ENCODE peak calls at places on chromosomes 4 and X, in eight cellular contexts. M is cardiac muscle cell, A is T-helper 1 cell, P is keratinocyte, B is uterus, W is amniotic stem cell, X is HS-5, Y is foreskin keratinocyte. D is an unnamed sample.

GRCh38 chr4:73985528-73985852 is 2.5 kb downstream of the PPBP start:
- DNase-seq in X (no peak), Y (no peak), B (no peak), P (no peak), M (no peak), A (no peak), W (no peak), D (no peak)

GRCh38 chr4:6991771-6992557 is 51.2 kb upstream of the TADA2B start:
- DNase-seq in Y (peak; percentile 91), X (peak; percentile 51), P (peak; percentile 61), M (peak; percentile 95), W (peak; percentile 89), B (peak; percentile 29), A (no peak), D (peak; percentile 96)

GRCh38 chr4:182465979-182466378 is 222.8 kb downstream of the TENM3 start:
- DNase-seq in W (no peak), A (no peak), P (no peak), Y (no peak), M (no peak), X (no peak), B (no peak), D (no peak)

GRCh38 chr4:22385615-22386014 is 130.3 kb downstream of the ADGRA3 start:
- DNase-seq in P (peak; percentile 45), W (peak; percentile 3), X (peak; percentile 82), B (no peak), Y (peak; percentile 78), M (peak; percentile 14), A (no peak), D (peak; percentile 77)

GRCh38 chr4:56817840-56818491 is 3.5 kb downstream of the SPINK2 start:
- DNase-seq in P (no peak), B (no peak), A (no peak), M (no peak), X (no peak), W (no peak), Y (no peak), D (peak; percentile 25)

GRCh38 chr4:57876934-57877554 is 766.9 kb upstream of the IGFBP7 start:
- DNase-seq in W (no peak), M (no peak), B (no peak), P (no peak), Y (no peak), X (no peak), A (no peak), D (no peak)

GRCh38 chrX:105273326-105273725 is 52.8 kb upstream of the TEX13A start:
- DNase-seq in A (no peak), Y (no peak), P (no peak), W (no peak), M (no peak), B (no peak), X (no peak), D (no peak)

GRCh38 chr4:118033148-118034060 is 882 bp upstream of the NDST3 start:
- DNase-seq in Y (no peak), P (no peak), W (no peak), M (peak; percentile 50), B (no peak), X (peak; percentile 29), A (no peak), D (peak; percentile 38)

GRCh38 chrX:45070116-45071007 is 130.3 kb downstream of the DIPK2B start:
- DNase-seq in X (peak; percentile 5), Y (no peak), B (no peak), M (peak; percentile 69), W (peak; percentile 20), P (no peak), A (no peak), D (peak; percentile 29)

GRCh38 chr4:80077639-80078038 is 4.6 kb upstream of the ANTXR2 start:
- DNase-seq in W (no peak), B (no peak), Y (peak; percentile 65), A (no peak), X (no peak), P (no peak), M (peak; percentile 25), D (peak; percentile 52)

GRCh38 chrX:29841750-29842149 is 373.6 kb upstream of the MAGEB2 start:
- DNase-seq in Y (no peak), X (no peak), W (no peak), P (no peak), M (peak; percentile 15), A (no peak), B (no peak), D (no peak)

GRCh38 chrX:106401965-106402559 is 209.7 kb upstream of the RADX start:
- DNase-seq in X (no peak), B (no peak), M (no peak), W (no peak), Y (no peak), P (no peak), A (no peak), D (no peak)

GRCh38 chr4:72971572-72971971 is 97.9 kb downstream of the COX18 start:
- DNase-seq in A (no peak), M (peak; percentile 84), B (no peak), P (peak; percentile 9), Y (peak; percentile 63), W (peak; percentile 41), X (peak; percentile 73), D (peak; percentile 93)

GRCh38 chr4:7168106-7168505 is 24.2 kb upstream of the SORCS2 start:
- DNase-seq in P (no peak), M (no peak), B (no peak), Y (no peak), A (no peak), W (no peak), X (no peak), D (no peak)

GRCh38 chrX:134004038-134004437 is 18.6 kb upstream of the GPC3 start:
- DNase-seq in X (no peak), P (peak; percentile 33), W (peak; percentile 38), Y (peak; percentile 71), M (peak; percentile 77), B (no peak), A (no peak), D (peak; percentile 76)

GRCh38 chr4:184937745-184938144 is 80.5 kb upstream of the HELT start:
- DNase-seq in W (no peak), P (no peak), X (no peak), M (no peak), A (no peak), Y (no peak), B (no peak), D (no peak)

GRCh38 chrX:139429913-139430312 is 100.6 kb upstream of the F9 start:
- DNase-seq in A (no peak), M (no peak), B (no peak), Y (no peak), W (no peak), X (no peak), P (no peak), D (peak; percentile 1)

GRCh38 chrX:2820131-2820771 is 8.5 kb upstream of the GYG2 start:
- DNase-seq in A (no peak), P (no peak), B (no peak), W (no peak), X (no peak), Y (no peak), M (no peak), D (no peak)

GRCh38 chr4:2934077-2934812 is 29.0 kb downstream of the NOP14 start:
- DNase-seq in P (no peak), Y (no peak), X (no peak), B (peak; percentile 75), W (no peak), M (peak; percentile 75), A (peak; percentile 49), D (peak; percentile 48)

GRCh38 chrX:123846598-123847038 is 13.2 kb upstream of the XIAP start:
- DNase-seq in A (no peak), M (peak; percentile 74), W (no peak), Y (no peak), B (no peak), X (no peak), P (no peak), D (peak; percentile 44)

GRCh38 chrX:78092296-78092695 is 11.8 kb upstream of the PGK1 start:
- DNase-seq in A (no peak), W (no peak), Y (peak; percentile 49), M (peak; percentile 67), P (peak; percentile 70), X (no peak), B (no peak), D (peak; percentile 90)

GRCh38 chr4:2256156-2256731 is 5.7 kb downstream of the MXD4 start:
- DNase-seq in M (no peak), B (peak; percentile 50), Y (no peak), P (no peak), X (no peak), A (no peak), W (no peak), D (no peak)

GRCh38 chr4:18294846-18295245 is 273.3 kb upstream of the LCORL start:
- DNase-seq in A (no peak), X (no peak), B (no peak), W (no peak), Y (no peak), M (no peak), P (no peak), D (no peak)

GRCh38 chr4:182245541-182246245 is 2.5 kb downstream of the TENM3 start:
- DNase-seq in A (no peak), W (no peak), B (no peak), M (peak; percentile 49), X (no peak), P (no peak), Y (peak; percentile 26), D (peak; percentile 62)

GRCh38 chrX:134294548-134294947 is 57.6 kb downstream of the CCDC160 start:
- DNase-seq in M (peak; percentile 0), P (no peak), A (no peak), X (no peak), W (no peak), Y (no peak), B (no peak), D (no peak)

GRCh38 chr4:172692701-172693100 is 475.9 kb upstream of the GALNT7 start:
- DNase-seq in P (no peak), Y (peak; percentile 1), X (no peak), M (no peak), A (no peak), W (no peak), B (no peak), D (no peak)

GRCh38 chrX:142068365-142068764 is 136.7 kb downstream of the MAGEC2 start:
- DNase-seq in M (no peak), W (no peak), X (no peak), P (no peak), A (no peak), Y (no peak), B (no peak), D (no peak)

GRCh38 chr4:61521451-61521850 is 321.3 kb downstream of the ADGRL3 start:
- DNase-seq in B (no peak), M (no peak), A (no peak), W (no peak), P (no peak), X (no peak), Y (no peak), D (peak; percentile 38)

GRCh38 chrX:119573840-119574393 is 446 bp upstream of the UBE2A start:
- DNase-seq in W (no peak), M (peak; percentile 65), B (peak; percentile 32), A (no peak), Y (no peak), P (no peak), X (peak; percentile 4), D (peak; percentile 32)

GRCh38 chrX:69182818-69183375 is 17.6 kb upstream of the PJA1 start:
- DNase-seq in P (no peak), M (peak; percentile 30), A (no peak), Y (no peak), W (no peak), X (no peak), B (no peak), D (no peak)

GRCh38 chr4:8834681-8835220 is 36.9 kb downstream of the HMX1 start:
- DNase-seq in B (peak; percentile 2), P (no peak), M (no peak), X (no peak), W (no peak), Y (no peak), A (no peak), D (no peak)

GRCh38 chr4:26238782-26239647 is 81.8 kb upstream of the RBPJ start:
- DNase-seq in W (peak; percentile 49), B (no peak), M (peak; percentile 35), Y (no peak), A (no peak), P (no peak), X (no peak), D (no peak)

GRCh38 chr4:99614491-99614890 is 39.9 kb downstream of the MTTP start:
- DNase-seq in B (no peak), P (no peak), Y (no peak), W (no peak), X (no peak), M (no peak), A (no peak), D (no peak)

GRCh38 chr4:110165382-110166285 is 32.8 kb downstream of the ELOVL6 start:
- DNase-seq in B (no peak), P (peak; percentile 49), W (no peak), X (peak; percentile 70), M (peak; percentile 42), Y (peak; percentile 79), A (no peak), D (peak; percentile 85)